ENCODE peak calls at places on chromosomes 16 and 17, in five cellular contexts. One of them, this sample, is unnamed.
A peak's percentile ranks its signal among the peaks of the same experiment; 100 is the strongest.

GRCh38 chr16:28549301-28549899 is 4.3 kb upstream of the SGF29 start:
- DNase-seq in stimulated activated CD8-positive, alpha-beta memory T cell treated with anti-CD3 and anti-CD28 coated beads, Interleukin-15, amount 100 ng/mL, for 1 hour: no peak
- DNase-seq in left colon: peak; percentile 36
- DNase-seq in EH: peak; percentile 53
- DNase-seq in heart right ventricle: no peak
- DNase-seq in this sample: peak; percentile 78

GRCh38 chr17:78307887-78308633 is 51.8 kb downstream of the SOCS3 start:
- DNase-seq in stimulated activated CD8-positive, alpha-beta memory T cell treated with anti-CD3 and anti-CD28 coated beads, Interleukin-15, amount 100 ng/mL, for 1 hour: no peak
- DNase-seq in left colon: no peak
- DNase-seq in EH: no peak
- DNase-seq in heart right ventricle: no peak
- DNase-seq in this sample: peak; percentile 36

GRCh38 chr16:80804451-80805383 is at the start of gene CDYL2:
- DNase-seq in stimulated activated CD8-positive, alpha-beta memory T cell treated with anti-CD3 and anti-CD28 coated beads, Interleukin-15, amount 100 ng/mL, for 1 hour: no peak
- DNase-seq in left colon: peak; percentile 65
- DNase-seq in EH: peak; percentile 69
- DNase-seq in heart right ventricle: peak; percentile 58
- DNase-seq in this sample: peak; percentile 54

GRCh38 chr16:70157477-70158260 is 15.9 kb upstream of the CLEC18C start:
- DNase-seq in stimulated activated CD8-positive, alpha-beta memory T cell treated with anti-CD3 and anti-CD28 coated beads, Interleukin-15, amount 100 ng/mL, for 1 hour: no peak
- DNase-seq in left colon: no peak
- DNase-seq in EH: no peak
- DNase-seq in heart right ventricle: no peak
- DNase-seq in this sample: no peak

GRCh38 chr16:63612462-63613227 is 1509.2 kb downstream of the CDH11 start:
- DNase-seq in stimulated activated CD8-positive, alpha-beta memory T cell treated with anti-CD3 and anti-CD28 coated beads, Interleukin-15, amount 100 ng/mL, for 1 hour: no peak
- DNase-seq in left colon: no peak
- DNase-seq in EH: no peak
- DNase-seq in heart right ventricle: no peak
- DNase-seq in this sample: no peak

GRCh38 chr16:53168744-53169143 is 114.0 kb downstream of the CHD9 start:
- DNase-seq in stimulated activated CD8-positive, alpha-beta memory T cell treated with anti-CD3 and anti-CD28 coated beads, Interleukin-15, amount 100 ng/mL, for 1 hour: no peak
- DNase-seq in left colon: no peak
- DNase-seq in EH: no peak
- DNase-seq in heart right ventricle: no peak
- DNase-seq in this sample: no peak

GRCh38 chr17:3695723-3696411 is at the start of gene P2RX5:
- DNase-seq in stimulated activated CD8-positive, alpha-beta memory T cell treated with anti-CD3 and anti-CD28 coated beads, Interleukin-15, amount 100 ng/mL, for 1 hour: no peak
- DNase-seq in left colon: peak; percentile 41
- DNase-seq in EH: peak; percentile 25
- DNase-seq in heart right ventricle: no peak
- DNase-seq in this sample: peak; percentile 91

GRCh38 chr17:27319536-27320221 is 25.8 kb downstream of the WSB1 start:
- DNase-seq in stimulated activated CD8-positive, alpha-beta memory T cell treated with anti-CD3 and anti-CD28 coated beads, Interleukin-15, amount 100 ng/mL, for 1 hour: no peak
- DNase-seq in left colon: peak; percentile 57
- DNase-seq in EH: peak; percentile 34
- DNase-seq in heart right ventricle: peak; percentile 75
- DNase-seq in this sample: no peak

GRCh38 chr17:81536299-81537290 is 8.4 kb downstream of the FSCN2 start:
- DNase-seq in stimulated activated CD8-positive, alpha-beta memory T cell treated with anti-CD3 and anti-CD28 coated beads, Interleukin-15, amount 100 ng/mL, for 1 hour: no peak
- DNase-seq in left colon: peak; percentile 22
- DNase-seq in EH: no peak
- DNase-seq in heart right ventricle: no peak
- DNase-seq in this sample: no peak

GRCh38 chr16:23905027-23905426 is 69.2 kb downstream of the PRKCB start:
- DNase-seq in stimulated activated CD8-positive, alpha-beta memory T cell treated with anti-CD3 and anti-CD28 coated beads, Interleukin-15, amount 100 ng/mL, for 1 hour: no peak
- DNase-seq in left colon: no peak
- DNase-seq in EH: peak; percentile 95
- DNase-seq in heart right ventricle: peak; percentile 33
- DNase-seq in this sample: no peak

GRCh38 chr16:85491798-85492616 is 121.1 kb upstream of the GSE1 start:
- DNase-seq in stimulated activated CD8-positive, alpha-beta memory T cell treated with anti-CD3 and anti-CD28 coated beads, Interleukin-15, amount 100 ng/mL, for 1 hour: no peak
- DNase-seq in left colon: peak; percentile 52
- DNase-seq in EH: peak; percentile 70
- DNase-seq in heart right ventricle: peak; percentile 78
- DNase-seq in this sample: no peak

GRCh38 chr16:66188786-66189725 is 177.4 kb upstream of the CDH5 start:
- DNase-seq in stimulated activated CD8-positive, alpha-beta memory T cell treated with anti-CD3 and anti-CD28 coated beads, Interleukin-15, amount 100 ng/mL, for 1 hour: no peak
- DNase-seq in left colon: no peak
- DNase-seq in EH: peak; percentile 12
- DNase-seq in heart right ventricle: no peak
- DNase-seq in this sample: peak; percentile 21

GRCh38 chr17:19361326-19361725 is 1.2 kb downstream of the B9D1 start:
- DNase-seq in stimulated activated CD8-positive, alpha-beta memory T cell treated with anti-CD3 and anti-CD28 coated beads, Interleukin-15, amount 100 ng/mL, for 1 hour: no peak
- DNase-seq in left colon: no peak
- DNase-seq in EH: no peak
- DNase-seq in heart right ventricle: no peak
- DNase-seq in this sample: no peak

GRCh38 chr17:57794841-57795240 is 49.7 kb upstream of the CCDC182 start:
- DNase-seq in stimulated activated CD8-positive, alpha-beta memory T cell treated with anti-CD3 and anti-CD28 coated beads, Interleukin-15, amount 100 ng/mL, for 1 hour: no peak
- DNase-seq in left colon: no peak
- DNase-seq in EH: no peak
- DNase-seq in heart right ventricle: no peak
- DNase-seq in this sample: no peak

GRCh38 chr17:78129385-78130079 is 977 bp upstream of the TMC6 start:
- DNase-seq in stimulated activated CD8-positive, alpha-beta memory T cell treated with anti-CD3 and anti-CD28 coated beads, Interleukin-15, amount 100 ng/mL, for 1 hour: no peak
- DNase-seq in left colon: no peak
- DNase-seq in EH: no peak
- DNase-seq in heart right ventricle: peak; percentile 13
- DNase-seq in this sample: peak; percentile 79

GRCh38 chr16:87582221-87582965 is 19.9 kb upstream of the JPH3 start:
- DNase-seq in stimulated activated CD8-positive, alpha-beta memory T cell treated with anti-CD3 and anti-CD28 coated beads, Interleukin-15, amount 100 ng/mL, for 1 hour: no peak
- DNase-seq in left colon: peak; percentile 31
- DNase-seq in EH: peak; percentile 85
- DNase-seq in heart right ventricle: peak; percentile 73
- DNase-seq in this sample: no peak

GRCh38 chr16:31141489-31142108 is 6.1 kb upstream of the PRSS8 start:
- DNase-seq in stimulated activated CD8-positive, alpha-beta memory T cell treated with anti-CD3 and anti-CD28 coated beads, Interleukin-15, amount 100 ng/mL, for 1 hour: no peak
- DNase-seq in left colon: peak; percentile 44
- DNase-seq in EH: no peak
- DNase-seq in heart right ventricle: peak; percentile 38
- DNase-seq in this sample: no peak

GRCh38 chr16:85423186-85423550 is 190.0 kb upstream of the GSE1 start:
- DNase-seq in stimulated activated CD8-positive, alpha-beta memory T cell treated with anti-CD3 and anti-CD28 coated beads, Interleukin-15, amount 100 ng/mL, for 1 hour: no peak
- DNase-seq in left colon: no peak
- DNase-seq in EH: no peak
- DNase-seq in heart right ventricle: no peak
- DNase-seq in this sample: no peak

GRCh38 chr17:79500738-79501533 is 109.9 kb downstream of the RBFOX3 start:
- DNase-seq in stimulated activated CD8-positive, alpha-beta memory T cell treated with anti-CD3 and anti-CD28 coated beads, Interleukin-15, amount 100 ng/mL, for 1 hour: no peak
- DNase-seq in left colon: no peak
- DNase-seq in EH: no peak
- DNase-seq in heart right ventricle: no peak
- DNase-seq in this sample: no peak

GRCh38 chr17:47199627-47200324 is 9.4 kb upstream of the MYL4 start:
- DNase-seq in stimulated activated CD8-positive, alpha-beta memory T cell treated with anti-CD3 and anti-CD28 coated beads, Interleukin-15, amount 100 ng/mL, for 1 hour: no peak
- DNase-seq in left colon: no peak
- DNase-seq in EH: no peak
- DNase-seq in heart right ventricle: no peak
- DNase-seq in this sample: peak; percentile 87